ENCODE peak calls at places on chromosomes 7 and 10, in five cellular contexts. J is stimulated activated CD4-positive, alpha-beta T cell treated with anti-CD3 and anti-CD28 coated beads, Interleukin-15, amount 100 ng/mL, for 1 hour; T is T-helper 2 cell; R is lung microvascular endothelial cell; G is GM04504. Q is an unnamed sample.

GRCh38 chr10:87700031-87700796 is 40.5 kb downstream of the PAPSS2 start:
- DNase-seq in G (peak), R (no peak), T (no peak), J (no peak), Q (no peak)

GRCh38 chr7:142795339-142795863 is 24.6 kb downstream of the PRSS2 start:
- DNase-seq in R (peak), G (no peak), J (no peak), T (no peak), Q (no peak)

GRCh38 chr7:151134743-151135524 is 32.6 kb downstream of the GBX1 start:
- DNase-seq in J (no peak), T (no peak), G (no peak), R (no peak), Q (no peak)

GRCh38 chr10:69220510-69220909 is 378 bp downstream of the HKDC1 start:
- DNase-seq in R (no peak), J (no peak), T (no peak), G (no peak), Q (no peak)

GRCh38 chr10:85642421-85643170 is 724.0 kb downstream of the GRID1 start:
- DNase-seq in T (no peak), J (no peak), G (peak), R (peak), Q (no peak)

GRCh38 chr7:130334274-130334673 is 10.3 kb upstream of the CPA5 start:
- DNase-seq in T (no peak), G (no peak), R (no peak), J (no peak), Q (no peak)

GRCh38 chr7:7554647-7555575 is 11.8 kb upstream of the MIOS start:
- DNase-seq in J (no peak), T (no peak), G (no peak), R (no peak), Q (peak)

GRCh38 chr7:1349351-1349761 is 109.9 kb downstream of the MICALL2 start:
- DNase-seq in T (no peak), J (no peak), G (no peak), R (no peak), Q (no peak)

GRCh38 chr10:6037422-6037821 is 24.7 kb downstream of the IL2RA start:
- DNase-seq in J (no peak), G (no peak), R (no peak), T (no peak), Q (no peak)

Q was measured in NCI-H1092 treated with DMSO at 0.1 percent for 48 hours.